ENCODE peak calls at places on chromosomes 11 and 22, in four cellular contexts. One of them, this sample, is unnamed.
A peak's percentile ranks its signal among the peaks of the same experiment; 100 is the strongest.

GRCh38 chr11:70483077-70483861 is 84.9 kb downstream of the CTTN start:
- DNase-seq in CD8-positive, alpha-beta memory T cell: no peak
- DNase-seq in substantia nigra: no peak
- DNase-seq in CD8-positive, alpha-beta T cell: no peak
- DNase-seq in this sample: no peak

GRCh38 chr11:42625757-42626156 is 686.0 kb upstream of the API5 start:
- DNase-seq in CD8-positive, alpha-beta T cell: no peak
- DNase-seq in CD8-positive, alpha-beta memory T cell: no peak
- DNase-seq in substantia nigra: no peak
- DNase-seq in this sample: no peak

GRCh38 chr11:116510166-116510565 is 262.6 kb downstream of the BUD13 start:
- DNase-seq in substantia nigra: no peak
- DNase-seq in CD8-positive, alpha-beta memory T cell: no peak
- DNase-seq in CD8-positive, alpha-beta T cell: no peak
- DNase-seq in this sample: no peak

GRCh38 chr11:66070604-66071325 is 693 bp downstream of the PACS1 start:
- DNase-seq in substantia nigra: no peak
- DNase-seq in CD8-positive, alpha-beta memory T cell: peak; percentile 28
- DNase-seq in CD8-positive, alpha-beta T cell: no peak
- DNase-seq in this sample: no peak

GRCh38 chr11:108527382-108527781 is 29.2 kb upstream of the POGLUT3 start:
- DNase-seq in substantia nigra: no peak
- DNase-seq in CD8-positive, alpha-beta memory T cell: no peak
- DNase-seq in CD8-positive, alpha-beta T cell: no peak
- DNase-seq in this sample: no peak

GRCh38 chr22:50678218-50678650 is 5.6 kb downstream of the SHANK3 start:
- DNase-seq in CD8-positive, alpha-beta T cell: no peak
- DNase-seq in CD8-positive, alpha-beta memory T cell: no peak
- DNase-seq in substantia nigra: no peak
- DNase-seq in this sample: no peak

GRCh38 chr22:49392841-49393510 is 434.7 kb downstream of the BRD1 start:
- DNase-seq in CD8-positive, alpha-beta memory T cell: no peak
- DNase-seq in CD8-positive, alpha-beta T cell: no peak
- DNase-seq in substantia nigra: no peak
- DNase-seq in this sample: no peak

GRCh38 chr22:20725987-20726558 is 47.8 kb upstream of the SERPIND1 start:
- DNase-seq in CD8-positive, alpha-beta memory T cell: no peak
- DNase-seq in substantia nigra: no peak
- DNase-seq in CD8-positive, alpha-beta T cell: no peak
- DNase-seq in this sample: no peak

GRCh38 chr22:45673482-45674175 is 2.0 kb downstream of the ATXN10 start:
- DNase-seq in CD8-positive, alpha-beta memory T cell: no peak
- DNase-seq in substantia nigra: no peak
- DNase-seq in CD8-positive, alpha-beta T cell: no peak
- DNase-seq in this sample: no peak

GRCh38 chr22:23704062-23704461 is 13.2 kb downstream of the RGL4 start:
- DNase-seq in CD8-positive, alpha-beta memory T cell: no peak
- DNase-seq in CD8-positive, alpha-beta T cell: no peak
- DNase-seq in substantia nigra: no peak
- DNase-seq in this sample: no peak

GRCh38 chr11:61370349-61371005 is 8.3 kb downstream of the TMEM138 start:
- DNase-seq in CD8-positive, alpha-beta T cell: no peak
- DNase-seq in CD8-positive, alpha-beta memory T cell: no peak
- DNase-seq in substantia nigra: no peak
- DNase-seq in this sample: no peak

GRCh38 chr11:96265972-96266371 is 77.0 kb downstream of the MAML2 start:
- DNase-seq in substantia nigra: no peak
- DNase-seq in CD8-positive, alpha-beta T cell: no peak
- DNase-seq in CD8-positive, alpha-beta memory T cell: no peak
- DNase-seq in this sample: no peak

GRCh38 chr11:114208371-114208770 is 87.8 kb upstream of the NNMT start:
- DNase-seq in CD8-positive, alpha-beta memory T cell: peak; percentile 27
- DNase-seq in CD8-positive, alpha-beta T cell: no peak
- DNase-seq in substantia nigra: no peak
- DNase-seq in this sample: no peak

GRCh38 chr11:133946541-133947297 is 10.0 kb downstream of the IGSF9B start:
- DNase-seq in substantia nigra: no peak
- DNase-seq in CD8-positive, alpha-beta T cell: no peak
- DNase-seq in CD8-positive, alpha-beta memory T cell: peak; percentile 38
- DNase-seq in this sample: no peak

GRCh38 chr11:7512525-7513209 is 1.1 kb upstream of the PPFIBP2 start:
- DNase-seq in CD8-positive, alpha-beta memory T cell: peak; percentile 56
- DNase-seq in CD8-positive, alpha-beta T cell: no peak
- DNase-seq in substantia nigra: peak; percentile 34
- DNase-seq in this sample: no peak

GRCh38 chr22:23067023-23067650 is 3.2 kb upstream of the GNAZ start:
- DNase-seq in substantia nigra: no peak
- DNase-seq in CD8-positive, alpha-beta T cell: no peak
- DNase-seq in CD8-positive, alpha-beta memory T cell: no peak
- DNase-seq in this sample: no peak

GRCh38 chr11:124712392-124712791 is 27.4 kb upstream of the NRGN start:
- DNase-seq in CD8-positive, alpha-beta memory T cell: no peak
- DNase-seq in substantia nigra: no peak
- DNase-seq in CD8-positive, alpha-beta T cell: no peak
- DNase-seq in this sample: no peak

GRCh38 chr11:65502852-65503603 is 4.2 kb downstream of the MALAT1 start:
- DNase-seq in CD8-positive, alpha-beta memory T cell: peak; percentile 13
- DNase-seq in substantia nigra: no peak
- DNase-seq in CD8-positive, alpha-beta T cell: no peak
- DNase-seq in this sample: no peak

GRCh38 chr22:37179622-37180420 is 8.2 kb downstream of the C1QTNF6 start:
- DNase-seq in CD8-positive, alpha-beta memory T cell: no peak
- DNase-seq in CD8-positive, alpha-beta T cell: no peak
- DNase-seq in substantia nigra: no peak
- DNase-seq in this sample: no peak

GRCh38 chr11:66743271-66743968 is 14.4 kb upstream of the SPTBN2 start:
- DNase-seq in CD8-positive, alpha-beta T cell: no peak
- DNase-seq in substantia nigra: no peak
- DNase-seq in CD8-positive, alpha-beta memory T cell: no peak
- DNase-seq in this sample: no peak

GRCh38 chr22:42376721-42377177 is 55.5 kb downstream of the NFAM1 start:
- DNase-seq in CD8-positive, alpha-beta T cell: no peak
- DNase-seq in CD8-positive, alpha-beta memory T cell: no peak
- DNase-seq in substantia nigra: no peak
- DNase-seq in this sample: no peak
- H3K27ac ChIP-seq in CD8-positive, alpha-beta T cell: no peak overlapping the region
- H3K27ac ChIP-seq in CD8-positive, alpha-beta memory T cell: no peak overlapping the region
- H3K27ac ChIP-seq in substantia nigra: no peak overlapping the region
- H3K27ac ChIP-seq in this sample: no peak overlapping the region

GRCh38 chr11:48066881-48067800 is 86.8 kb downstream of the PTPRJ start:
- DNase-seq in substantia nigra: no peak
- DNase-seq in CD8-positive, alpha-beta T cell: no peak
- DNase-seq in CD8-positive, alpha-beta memory T cell: no peak
- DNase-seq in this sample: no peak
- H3K27ac ChIP-seq in substantia nigra: peak overlapping the region; percentile 69
- H3K27ac ChIP-seq in CD8-positive, alpha-beta T cell: no peak overlapping the region
- H3K27ac ChIP-seq in CD8-positive, alpha-beta memory T cell: no peak overlapping the region
- H3K27ac ChIP-seq in this sample: peak overlapping the region; percentile 58

DNA sequence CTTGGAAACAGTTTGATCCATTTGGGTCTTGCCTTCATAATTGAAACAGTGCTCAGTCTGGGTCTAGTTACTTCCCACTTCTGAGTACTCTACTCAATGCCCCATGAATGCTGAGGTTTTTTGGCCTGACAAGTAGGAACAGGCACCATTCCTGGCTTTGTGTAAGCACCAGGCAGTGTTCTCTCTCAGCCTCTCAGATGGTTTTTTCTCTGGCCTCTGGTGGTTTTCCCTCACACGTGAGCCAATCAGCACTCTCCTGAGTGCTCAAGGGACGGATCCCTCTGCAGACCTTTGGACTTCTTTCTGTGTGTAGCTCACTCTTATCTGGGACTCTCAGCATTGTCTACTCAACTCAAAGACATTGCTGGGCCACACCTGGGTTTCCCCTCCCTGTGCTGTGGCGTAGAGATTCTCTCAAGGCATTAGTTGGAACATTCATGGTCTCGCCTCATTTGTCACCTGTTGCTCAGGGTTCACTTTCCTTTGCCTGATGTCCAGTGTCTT is 21.3 kb downstream of the SIK2 start:
- DNase-seq in CD8-positive, alpha-beta memory T cell: no peak
- DNase-seq in CD8-positive, alpha-beta T cell: no peak
- DNase-seq in substantia nigra: no peak
- DNase-seq in this sample: no peak
- H3K27ac ChIP-seq in CD8-positive, alpha-beta memory T cell: no peak overlapping the region
- H3K27ac ChIP-seq in CD8-positive, alpha-beta T cell: no peak overlapping the region
- H3K27ac ChIP-seq in substantia nigra: no peak overlapping the region
- H3K27ac ChIP-seq in this sample: no peak overlapping the region

DNA sequence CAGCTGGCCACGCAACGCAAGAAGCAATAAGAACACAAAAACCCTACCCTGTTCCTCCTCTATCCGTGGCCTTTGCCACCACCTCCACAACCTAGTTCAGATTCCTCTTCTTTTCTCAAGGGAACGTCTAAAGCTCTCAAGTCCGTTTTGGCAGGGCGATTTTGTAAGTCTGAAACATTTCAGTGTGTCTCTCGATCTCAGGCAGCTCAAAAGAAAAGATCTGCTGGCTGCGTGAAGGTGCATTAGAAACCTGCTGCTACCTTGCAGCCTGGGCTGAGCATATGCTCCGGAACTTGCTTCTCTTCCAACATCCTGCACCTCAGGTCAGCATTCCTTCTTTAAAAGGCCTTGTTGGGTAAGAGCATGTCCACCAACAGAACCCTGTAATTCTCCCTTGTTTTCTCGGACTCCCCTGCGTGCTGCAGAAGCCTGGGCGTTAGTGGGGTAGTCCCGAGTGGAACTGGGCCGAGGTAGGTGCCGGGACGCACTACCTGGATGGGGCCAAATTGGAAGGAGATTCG is 1.5 kb downstream of the LGR4 start:
- DNase-seq in CD8-positive, alpha-beta T cell: no peak
- DNase-seq in substantia nigra: no peak
- DNase-seq in CD8-positive, alpha-beta memory T cell: no peak
- DNase-seq in this sample: no peak
- H3K27ac ChIP-seq in CD8-positive, alpha-beta T cell: no peak overlapping the region
- H3K27ac ChIP-seq in substantia nigra: peak overlapping the region; percentile 75
- H3K27ac ChIP-seq in CD8-positive, alpha-beta memory T cell: peak overlapping the region; percentile 45
- H3K27ac ChIP-seq in this sample: peak overlapping the region; percentile 64

GRCh38 chr11:27041141-27041869 is 690 bp downstream of the BBOX1 start:
- DNase-seq in CD8-positive, alpha-beta T cell: no peak
- DNase-seq in CD8-positive, alpha-beta memory T cell: no peak
- DNase-seq in substantia nigra: no peak
- DNase-seq in this sample: peak; percentile 10
- H3K27ac ChIP-seq in CD8-positive, alpha-beta T cell: no peak overlapping the region
- H3K27ac ChIP-seq in CD8-positive, alpha-beta memory T cell: no peak overlapping the region
- H3K27ac ChIP-seq in substantia nigra: no peak overlapping the region
- H3K27ac ChIP-seq in this sample: peak overlapping the region; percentile 56

DNA sequence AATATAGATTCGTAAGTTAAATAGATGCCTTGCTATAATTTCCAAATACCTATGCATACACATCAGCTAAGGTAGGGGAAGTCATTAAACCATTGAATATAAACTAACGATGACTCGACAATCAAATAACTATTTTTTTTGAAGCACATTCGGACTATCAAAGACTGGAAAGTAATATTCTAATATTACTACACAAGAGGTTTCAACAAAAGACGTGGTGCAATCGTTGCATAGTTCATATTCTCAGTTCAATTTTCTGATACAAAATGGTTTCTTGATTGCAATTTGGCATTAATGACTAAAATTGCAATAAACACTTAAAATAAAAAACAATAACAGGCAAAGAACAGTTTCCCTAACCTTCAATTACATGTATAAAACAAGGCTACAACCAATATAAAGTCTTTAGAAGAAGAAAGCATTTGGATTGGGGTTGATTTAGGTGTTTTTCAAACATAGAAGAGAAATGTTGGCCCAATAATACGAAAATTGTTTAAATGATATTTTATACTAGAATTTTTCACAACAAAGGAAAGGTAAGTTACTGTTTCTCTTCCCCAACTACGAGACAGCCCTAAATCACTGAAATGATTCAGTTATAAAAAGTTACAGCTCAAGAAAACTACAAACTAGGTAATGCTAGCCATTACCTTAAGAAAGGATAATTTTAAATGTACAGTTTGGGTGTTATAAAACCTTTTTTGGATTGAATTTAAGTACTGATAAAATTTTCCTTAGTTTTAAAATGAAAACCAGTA is 17.6 kb downstream of the BLID start:
- DNase-seq in substantia nigra: no peak
- DNase-seq in CD8-positive, alpha-beta memory T cell: no peak
- DNase-seq in CD8-positive, alpha-beta T cell: no peak
- DNase-seq in this sample: no peak
- H3K27ac ChIP-seq in substantia nigra: peak overlapping the region; percentile 96
- H3K27ac ChIP-seq in CD8-positive, alpha-beta memory T cell: no peak overlapping the region
- H3K27ac ChIP-seq in CD8-positive, alpha-beta T cell: no peak overlapping the region
- H3K27ac ChIP-seq in this sample: peak overlapping the region; percentile 65

This sample was measured in caudate nucleus.